ENCODE peak calls at places on chromosomes 16 and 17, in seven cellular contexts. I is tibial nerve, R is ovary, B is EL, K is right cardiac atrium, S is kidney glomerular epithelial cell, T is cardiac muscle cell. H is an unnamed sample.
A peak's percentile ranks its signal among the peaks of the same experiment; 100 is the strongest.

GRCh38 chr17:38560503-38561318 is 45.0 kb downstream of the SRCIN1 start:
- DNase-seq in I (no peak), R (no peak), B (no peak), K (no peak), S (no peak), T (peak; percentile 68), H (no peak)

GRCh38 chr16:35344012-35344762 is 1884.8 kb downstream of the TP53TG3F start:
- DNase-seq in I (no peak), R (no peak), B (no peak), K (no peak), S (no peak), T (no peak), H (no peak)

GRCh38 chr16:2150418-2151187 is 2.2 kb downstream of the RAB26 start:
- DNase-seq in I (no peak), R (no peak), B (peak; percentile 52), K (peak; percentile 24), S (no peak), T (no peak), H (no peak)

GRCh38 chr16:64534180-64534780 is 587.6 kb downstream of the CDH11 start:
- DNase-seq in I (no peak), R (no peak), B (no peak), K (no peak), S (no peak), T (no peak), H (no peak)

GRCh38 chr16:14368399-14368798 is 261.7 kb downstream of the PARN start:
- DNase-seq in I (no peak), R (no peak), B (no peak), K (no peak), S (no peak), T (no peak), H (no peak)

GRCh38 chr16:62620259-62620658 is 584.0 kb upstream of the CDH8 start:
- DNase-seq in I (no peak), R (no peak), B (no peak), K (no peak), S (no peak), T (no peak), H (no peak)

GRCh38 chr17:17874478-17874877 is 37.7 kb upstream of the SREBF1 start:
- DNase-seq in I (no peak), R (no peak), B (peak; percentile 96), K (no peak), S (no peak), T (no peak), H (no peak)

GRCh38 chr16:660459-661183 is 7.3 kb upstream of the RHOT2 start:
- DNase-seq in I (peak; percentile 87), R (peak; percentile 91), B (peak; percentile 82), K (peak; percentile 88), S (peak; percentile 39), T (peak; percentile 96), H (peak; percentile 65)

GRCh38 chr16:47905771-47906170 is 250.0 kb downstream of the ABCC12 start:
- DNase-seq in I (no peak), R (no peak), B (peak; percentile 92), K (no peak), S (no peak), T (no peak), H (no peak)

GRCh38 chr16:55257971-55258613 is 65.9 kb upstream of the IRX6 start:
- DNase-seq in I (no peak), R (no peak), B (peak; percentile 36), K (peak; percentile 58), S (peak; percentile 30), T (peak; percentile 60), H (no peak)

GRCh38 chr17:32693135-32693897 is 183.6 kb downstream of the MYO1D start:
- DNase-seq in I (no peak), R (no peak), B (no peak), K (no peak), S (no peak), T (no peak), H (no peak)

GRCh38 chr16:17194190-17194780 is 276.5 kb downstream of the XYLT1 start:
- DNase-seq in I (peak; percentile 31), R (peak; percentile 55), B (peak; percentile 24), K (peak; percentile 61), S (no peak), T (peak; percentile 72), H (peak; percentile 43)

GRCh38 chr17:43018008-43018853 is 4.0 kb downstream of the VAT1 start:
- DNase-seq in I (no peak), R (peak; percentile 42), B (no peak), K (no peak), S (no peak), T (peak; percentile 86), H (no peak)

GRCh38 chr17:74380086-74380958 is 13.0 kb downstream of the GPR142 start:
- DNase-seq in I (no peak), R (no peak), B (no peak), K (no peak), S (no peak), T (no peak), H (no peak)

GRCh38 chr16:66502020-66502913 is 47.7 kb downstream of the TK2 start:
- DNase-seq in I (peak; percentile 88), R (peak; percentile 96), B (peak; percentile 71), K (peak; percentile 69), S (no peak), T (no peak), H (no peak)

GRCh38 chr17:20073056-20073979 is 64.2 kb downstream of the SPECC1 start:
- DNase-seq in I (peak; percentile 53), R (peak; percentile 65), B (no peak), K (peak; percentile 40), S (no peak), T (no peak), H (peak; percentile 31)

GRCh38 chr17:61862105-61862574 is 1.2 kb downstream of the BRIP1 start:
- DNase-seq in I (no peak), R (no peak), B (peak; percentile 56), K (no peak), S (peak; percentile 56), T (peak; percentile 1), H (no peak)

GRCh38 chr17:58330997-58331814 is 2.6 kb upstream of the TSPOAP1 start:
- DNase-seq in I (no peak), R (no peak), B (no peak), K (no peak), S (no peak), T (no peak), H (peak; percentile 72)

GRCh38 chr17:43814714-43815113 is 18.2 kb downstream of the MPP3 start:
- DNase-seq in I (no peak), R (no peak), B (peak; percentile 82), K (no peak), S (peak; percentile 39), T (no peak), H (no peak)

GRCh38 chr17:41026668-41027471 is at the start of gene KRTAP1-5:
- DNase-seq in I (no peak), R (no peak), B (peak; percentile 90), K (no peak), S (no peak), T (no peak), H (no peak)

GRCh38 chr16:6247771-6248170 is 1084.9 kb upstream of the RBFOX1 start:
- DNase-seq in I (no peak), R (no peak), B (no peak), K (no peak), S (no peak), T (no peak), H (no peak)

GRCh38 chr16:28986492-28986891 is 1.6 kb downstream of the LAT start:
- DNase-seq in I (no peak), R (no peak), B (no peak), K (no peak), S (no peak), T (no peak), H (peak; percentile 38)

GRCh38 chr16:87318158-87318644 is 1.0 kb upstream of the C16orf95 start:
- DNase-seq in I (no peak), R (no peak), B (peak; percentile 19), K (no peak), S (peak; percentile 6), T (no peak), H (no peak)

GRCh38 chr17:31404028-31404949 is 12.8 kb downstream of the RAB11FIP4 start:
- DNase-seq in I (no peak), R (no peak), B (no peak), K (no peak), S (no peak), T (no peak), H (no peak)

GRCh38 chr16:51648521-51648920 is 497.5 kb upstream of the SALL1 start:
- DNase-seq in I (no peak), R (no peak), B (no peak), K (no peak), S (no peak), T (no peak), H (no peak)